ENCODE peak calls at places on chromosomes 13 and 19, in five cellular contexts. One of them, this sample, is unnamed.
A peak's percentile ranks its signal among the peaks of the same experiment; 100 is the strongest.

GRCh38 chr13:37442996-37443395 is 155.6 kb downstream of the POSTN start:
- DNase-seq in upper lobe of right lung: no peak
- DNase-seq in tibial artery: no peak
- DNase-seq in neuronal stem cell: no peak
- DNase-seq in lung: no peak
- DNase-seq in this sample: no peak

GRCh38 chr13:66665991-66666390 is 564.1 kb downstream of the PCDH9 start:
- DNase-seq in lung: no peak
- DNase-seq in tibial artery: no peak
- DNase-seq in neuronal stem cell: peak; percentile 61
- DNase-seq in upper lobe of right lung: peak; percentile 38
- DNase-seq in this sample: no peak

GRCh38 chr19:29014857-29015436 is 198.0 kb downstream of the UQCRFS1 start:
- DNase-seq in lung: no peak
- DNase-seq in neuronal stem cell: no peak
- DNase-seq in tibial artery: no peak
- DNase-seq in upper lobe of right lung: no peak
- DNase-seq in this sample: no peak

GRCh38 chr13:76885203-76886004 is 801 bp downstream of the KCTD12 start:
- DNase-seq in tibial artery: peak; percentile 73
- DNase-seq in upper lobe of right lung: peak; percentile 88
- DNase-seq in neuronal stem cell: peak; percentile 48
- DNase-seq in lung: peak; percentile 75
- DNase-seq in this sample: peak; percentile 21

GRCh38 chr13:80939581-80939980 is 598.7 kb upstream of the SPRY2 start:
- DNase-seq in lung: no peak
- DNase-seq in neuronal stem cell: no peak
- DNase-seq in upper lobe of right lung: no peak
- DNase-seq in tibial artery: no peak
- DNase-seq in this sample: no peak

GRCh38 chr13:109844396-109844795 is 58.0 kb upstream of the IRS2 start:
- DNase-seq in lung: no peak
- DNase-seq in upper lobe of right lung: no peak
- DNase-seq in neuronal stem cell: no peak
- DNase-seq in tibial artery: no peak
- DNase-seq in this sample: no peak

GRCh38 chr13:99403458-99403971 is 96.3 kb upstream of the GPR183 start:
- DNase-seq in neuronal stem cell: no peak
- DNase-seq in tibial artery: no peak
- DNase-seq in lung: no peak
- DNase-seq in upper lobe of right lung: no peak
- DNase-seq in this sample: no peak

GRCh38 chr19:51119675-51120074 is 5.0 kb upstream of the SIGLEC9 start:
- DNase-seq in neuronal stem cell: no peak
- DNase-seq in tibial artery: no peak
- DNase-seq in lung: no peak
- DNase-seq in upper lobe of right lung: no peak
- DNase-seq in this sample: no peak

GRCh38 chr13:28380319-28380718 is 114.6 kb downstream of the FLT1 start:
- DNase-seq in upper lobe of right lung: no peak
- DNase-seq in neuronal stem cell: no peak
- DNase-seq in tibial artery: no peak
- DNase-seq in lung: no peak
- DNase-seq in this sample: no peak

GRCh38 chr19:29539668-29540067 is 13.9 kb downstream of the VSTM2B start:
- DNase-seq in lung: no peak
- DNase-seq in tibial artery: no peak
- DNase-seq in upper lobe of right lung: peak; percentile 19
- DNase-seq in neuronal stem cell: no peak
- DNase-seq in this sample: no peak

GRCh38 chr13:59425211-59425721 is 738.5 kb downstream of the DIAPH3 start:
- DNase-seq in upper lobe of right lung: no peak
- DNase-seq in lung: no peak
- DNase-seq in tibial artery: no peak
- DNase-seq in neuronal stem cell: no peak
- DNase-seq in this sample: no peak

GRCh38 chr19:34432797-34433196 is 4.6 kb downstream of the UBA2 start:
- DNase-seq in neuronal stem cell: no peak
- DNase-seq in tibial artery: peak; percentile 76
- DNase-seq in upper lobe of right lung: no peak
- DNase-seq in lung: no peak
- DNase-seq in this sample: no peak

GRCh38 chr13:93375491-93375890 is 148.9 kb downstream of the GPC6 start:
- DNase-seq in neuronal stem cell: no peak
- DNase-seq in upper lobe of right lung: no peak
- DNase-seq in lung: no peak
- DNase-seq in tibial artery: no peak
- DNase-seq in this sample: no peak

GRCh38 chr19:42764836-42765235 is 642 bp downstream of the PSG8 start:
- DNase-seq in neuronal stem cell: no peak
- DNase-seq in upper lobe of right lung: no peak
- DNase-seq in tibial artery: no peak
- DNase-seq in lung: no peak
- DNase-seq in this sample: no peak
- H3K4me1 ChIP-seq in neuronal stem cell: no peaks in the 10 kb centered on the region
- H3K4me1 ChIP-seq in upper lobe of right lung: no peaks in the 10 kb centered on the region
- H3K4me1 ChIP-seq in tibial artery: no peaks in the 10 kb centered on the region
- H3K4me1 ChIP-seq in lung: no peaks in the 10 kb centered on the region
- H3K4me1 ChIP-seq in this sample: no peaks in the 10 kb centered on the region

GRCh38 chr13:101300531-101300930 is 115.8 kb downstream of the NALCN start:
- DNase-seq in tibial artery: no peak
- DNase-seq in upper lobe of right lung: no peak
- DNase-seq in neuronal stem cell: no peak
- DNase-seq in lung: no peak
- DNase-seq in this sample: no peak

GRCh38 chr13:101303512-101303911 is 112.8 kb downstream of the NALCN start:
- DNase-seq in lung: no peak
- DNase-seq in upper lobe of right lung: no peak
- DNase-seq in neuronal stem cell: no peak
- DNase-seq in tibial artery: peak; percentile 45
- DNase-seq in this sample: no peak

GRCh38 chr13:101297794-101298193 is 118.5 kb downstream of the NALCN start:
- DNase-seq in lung: no peak
- DNase-seq in upper lobe of right lung: no peak
- DNase-seq in tibial artery: no peak
- DNase-seq in neuronal stem cell: no peak
- DNase-seq in this sample: no peak

GRCh38 chr13:101298517-101298916 is 117.8 kb downstream of the NALCN start:
- DNase-seq in neuronal stem cell: no peak
- DNase-seq in lung: no peak
- DNase-seq in upper lobe of right lung: no peak
- DNase-seq in tibial artery: no peak
- DNase-seq in this sample: no peak

DNA sequence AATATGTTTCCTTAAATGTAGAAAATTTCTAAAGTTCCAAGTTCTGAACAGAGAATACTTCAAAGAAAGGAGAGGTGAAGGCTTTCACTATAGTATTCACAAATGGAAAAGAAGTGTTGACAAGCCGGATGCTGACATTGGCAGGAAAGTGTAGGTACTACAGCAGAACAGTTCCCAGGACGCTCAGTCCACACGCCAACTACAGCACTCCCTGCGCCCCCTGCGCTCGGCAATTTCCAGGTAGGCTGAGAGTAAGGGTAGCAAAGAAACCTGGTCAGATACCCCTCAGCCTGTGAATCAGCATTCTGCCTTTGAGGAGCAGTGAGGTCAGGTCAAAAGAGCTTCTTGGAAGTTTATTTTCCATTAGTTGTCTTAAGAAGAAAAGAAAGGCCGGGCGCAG is 115.3 kb downstream of the NALCN start:
- DNase-seq in upper lobe of right lung: no peak
- DNase-seq in lung: no peak
- DNase-seq in neuronal stem cell: no peak
- DNase-seq in tibial artery: no peak
- DNase-seq in this sample: no peak
- H3K4me1 ChIP-seq in upper lobe of right lung: no peaks in the 10 kb centered on the region
- H3K4me1 ChIP-seq in lung: no peaks in the 10 kb centered on the region
- H3K4me1 ChIP-seq in neuronal stem cell: no peaks in the 10 kb centered on the region
- H3K4me1 ChIP-seq in tibial artery: no peaks in the 10 kb centered on the region
- H3K4me1 ChIP-seq in this sample: no peaks in the 10 kb centered on the region

DNA sequence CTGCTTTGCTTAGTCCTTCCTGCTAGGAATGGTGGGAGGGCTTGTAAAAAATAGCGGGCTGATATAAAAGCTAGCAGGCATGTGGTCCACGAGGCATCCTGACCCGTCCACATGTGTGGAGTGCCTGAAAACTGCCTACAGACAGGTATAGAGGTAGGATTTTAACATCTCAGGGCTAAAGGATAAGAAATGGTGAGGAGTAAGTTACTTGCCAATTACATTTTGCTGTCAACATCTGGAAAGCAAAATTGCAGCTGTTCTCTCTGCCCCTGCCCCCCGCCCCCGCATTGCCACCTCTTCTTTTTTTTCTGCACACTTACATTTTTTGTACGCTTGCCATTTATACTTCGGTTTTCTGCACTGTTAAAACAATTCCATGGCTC is 21.0 kb downstream of the NFIX start:
- DNase-seq in lung: no peak
- DNase-seq in upper lobe of right lung: no peak
- DNase-seq in tibial artery: no peak
- DNase-seq in neuronal stem cell: no peak
- DNase-seq in this sample: no peak
- H3K4me1 ChIP-seq in lung: peaks cover 16% of the 10 kb centered on the region
- H3K4me1 ChIP-seq in upper lobe of right lung: peaks cover 69% of the 10 kb centered on the region
- H3K4me1 ChIP-seq in tibial artery: peaks cover 86% of the 10 kb centered on the region
- H3K4me1 ChIP-seq in neuronal stem cell: peaks cover 10% of the 10 kb centered on the region
- H3K4me1 ChIP-seq in this sample: peaks cover 19% of the 10 kb centered on the region

GRCh38 chr19:8366961-8367326 is 3.0 kb downstream of the ANGPTL4 start:
- DNase-seq in lung: no peak
- DNase-seq in tibial artery: no peak
- DNase-seq in upper lobe of right lung: peak; percentile 66
- DNase-seq in neuronal stem cell: no peak
- DNase-seq in this sample: no peak

GRCh38 chr19:8367327-8368001 is 3.5 kb downstream of the ANGPTL4 start:
- DNase-seq in upper lobe of right lung: peak; percentile 87
- DNase-seq in neuronal stem cell: peak; percentile 33
- DNase-seq in lung: peak; percentile 72
- DNase-seq in tibial artery: peak; percentile 73
- DNase-seq in this sample: no peak

GRCh38 chr19:8361921-8362793 is 1.8 kb upstream of the ANGPTL4 start:
- DNase-seq in tibial artery: peak; percentile 97
- DNase-seq in upper lobe of right lung: peak; percentile 95
- DNase-seq in lung: peak; percentile 95
- DNase-seq in neuronal stem cell: no peak
- DNase-seq in this sample: no peak

GRCh38 chr19:8366121-8366581 is 2.2 kb downstream of the ANGPTL4 start:
- DNase-seq in upper lobe of right lung: no peak
- DNase-seq in lung: no peak
- DNase-seq in tibial artery: no peak
- DNase-seq in neuronal stem cell: no peak
- DNase-seq in this sample: no peak

DNA sequence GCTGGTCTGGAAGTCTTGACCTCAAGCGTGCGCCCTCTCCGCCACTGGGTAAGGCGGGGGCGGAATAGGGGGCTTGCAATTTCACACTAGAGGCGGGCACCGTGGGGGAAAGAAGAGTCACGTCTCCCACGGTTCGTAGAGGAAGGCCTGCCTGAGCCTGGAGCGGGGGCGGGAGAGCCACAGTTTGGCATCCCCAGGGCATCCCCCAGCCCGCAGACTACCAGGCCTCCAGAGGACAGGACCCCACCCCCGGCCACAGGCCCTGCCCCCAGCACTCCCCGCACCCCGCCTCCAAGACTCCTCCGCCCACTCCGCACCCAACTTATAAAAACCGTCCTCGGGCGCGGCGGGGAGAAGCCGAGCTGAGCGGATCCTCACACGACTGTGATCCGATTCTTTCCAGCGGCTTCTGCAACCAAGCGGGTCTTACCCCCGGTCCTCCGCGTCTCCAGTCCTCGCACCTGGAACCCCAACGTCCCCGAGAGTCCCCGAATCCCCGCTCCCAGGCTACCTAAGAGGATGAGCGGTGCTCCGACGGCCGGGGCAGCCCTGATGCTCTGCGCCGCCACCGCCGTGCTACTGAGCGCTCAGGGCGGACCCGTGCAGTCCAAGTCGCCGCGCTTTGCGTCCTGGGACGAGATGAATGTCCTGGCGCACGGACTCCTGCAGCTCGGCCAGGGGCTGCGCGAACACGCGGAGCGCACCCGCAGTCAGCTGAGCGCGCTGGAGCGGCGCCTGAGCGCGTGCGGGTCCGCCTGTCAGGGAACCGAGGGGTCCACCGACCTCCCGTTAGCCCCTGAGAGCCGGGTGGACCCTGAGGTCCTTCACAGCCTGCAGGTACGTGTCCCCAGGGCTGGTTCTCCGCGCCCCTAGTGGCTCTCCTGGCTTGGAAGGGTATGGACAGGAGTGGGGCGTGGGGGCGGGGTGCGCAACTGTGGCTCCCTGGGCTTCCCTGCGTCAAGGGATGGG is at the start of gene ANGPTL4:
- DNase-seq in tibial artery: peak; percentile 74
- DNase-seq in lung: peak; percentile 60
- DNase-seq in upper lobe of right lung: peak; percentile 77
- DNase-seq in neuronal stem cell: peak; percentile 64
- DNase-seq in this sample: no peak
- H3K4me1 ChIP-seq in tibial artery: peaks cover 40% of the 10 kb centered on the region
- H3K4me1 ChIP-seq in lung: peaks cover 30% of the 10 kb centered on the region
- H3K4me1 ChIP-seq in upper lobe of right lung: peaks cover 58% of the 10 kb centered on the region
- H3K4me1 ChIP-seq in neuronal stem cell: peaks cover 16% of the 10 kb centered on the region
- H3K4me1 ChIP-seq in this sample: peaks cover 13% of the 10 kb centered on the region

DNA sequence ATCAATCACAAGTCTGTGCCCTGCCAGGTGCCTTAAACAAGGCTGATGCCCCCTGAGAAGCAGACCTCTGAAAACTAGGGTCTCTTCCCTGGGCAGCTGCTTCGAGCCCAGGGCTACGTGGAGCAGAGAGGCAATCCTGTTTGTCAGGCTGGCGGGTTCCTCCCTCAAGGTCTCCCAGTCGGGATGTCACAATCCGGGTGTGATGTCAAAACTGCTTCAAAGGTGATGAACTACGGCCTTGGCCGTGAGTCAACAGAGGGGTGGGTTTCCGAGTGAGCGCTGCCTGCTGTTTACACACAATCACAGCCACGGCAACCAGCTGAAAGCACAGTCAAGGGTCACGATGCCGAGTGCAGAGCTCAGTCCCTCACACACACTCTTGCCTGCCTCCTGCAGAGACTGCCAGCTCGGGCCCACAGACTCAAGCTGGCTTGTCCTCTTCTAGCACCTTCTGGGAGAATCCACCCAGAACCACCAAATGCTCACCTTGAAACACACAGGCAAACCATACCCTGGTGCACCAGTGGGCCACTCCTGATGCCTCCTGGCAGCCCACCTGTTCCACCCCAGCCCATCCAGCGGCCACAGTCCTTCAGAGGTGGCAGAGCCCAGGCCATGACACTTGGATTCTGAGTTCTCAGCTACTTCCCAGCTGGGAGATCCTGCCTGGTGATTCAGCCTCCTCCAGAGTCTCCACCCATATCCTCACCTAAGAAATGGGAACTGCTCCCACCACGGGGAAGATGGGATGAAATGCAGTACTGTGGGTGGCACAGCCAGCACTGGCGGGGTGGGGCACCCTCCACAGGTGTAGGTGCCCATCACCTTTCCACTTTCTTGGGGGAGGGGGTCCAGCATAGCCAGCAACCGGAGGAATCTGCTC is 6.8 kb downstream of the ELL start:
- DNase-seq in neuronal stem cell: no peak
- DNase-seq in tibial artery: peak; percentile 45
- DNase-seq in lung: peak; percentile 77
- DNase-seq in upper lobe of right lung: peak; percentile 81
- DNase-seq in this sample: no peak
- H3K4me1 ChIP-seq in neuronal stem cell: no peaks in the 10 kb centered on the region
- H3K4me1 ChIP-seq in tibial artery: peaks cover 32% of the 10 kb centered on the region
- H3K4me1 ChIP-seq in lung: peaks cover 27% of the 10 kb centered on the region
- H3K4me1 ChIP-seq in upper lobe of right lung: peaks cover 54% of the 10 kb centered on the region
- H3K4me1 ChIP-seq in this sample: peaks cover 16% of the 10 kb centered on the region